ENCODE peak calls at places on chromosomes 11 and 22, in six cellular contexts. H is C1 segment of cervical spinal cord, X is RPMI7951, L is DMS79 treated with DMSO at 0.1 percent for 48 hours, Z is hepatocyte, B is fibroblast of pulmonary artery. I is an unnamed sample.

GRCh38 chr11:77190331-77191075 is 62.5 kb downstream of the MYO7A start:
- DNase-seq in H (no peak), X (no peak), L (no peak), Z (no peak), B (no peak), I (no peak)

GRCh38 chr22:20245577-20246367 is 22.3 kb downstream of the RTN4R start:
- DNase-seq in H (no peak), X (no peak), L (no peak), Z (no peak), B (no peak), I (no peak)

GRCh38 chr11:130125638-130126037 is 33.9 kb upstream of the ST14 start:
- DNase-seq in H (no peak), X (no peak), L (no peak), Z (no peak), B (no peak), I (no peak)

GRCh38 chr11:19560156-19560555 is 152.5 kb upstream of the NAV2 start:
- DNase-seq in H (no peak), X (no peak), L (no peak), Z (no peak), B (no peak), I (no peak)

GRCh38 chr22:17749605-17750395 is 24.5 kb downstream of the BID start:
- DNase-seq in H (no peak), X (no peak), L (no peak), Z (no peak), B (no peak), I (no peak)

GRCh38 chr11:64971421-64972233 is at the start of gene MAJIN:
- DNase-seq in H (peak), X (peak), L (no peak), Z (peak), B (peak), I (peak)

GRCh38 chr11:5631969-5632635 is 7.3 kb downstream of the TRIM34 start:
- DNase-seq in H (no peak), X (no peak), L (no peak), Z (no peak), B (no peak), I (no peak)

GRCh38 chr11:2097356-2097997 is 41.7 kb downstream of the IGF2 start:
- DNase-seq in H (no peak), X (peak), L (no peak), Z (peak), B (peak), I (no peak)

GRCh38 chr11:1202154-1202775 is 20.6 kb upstream of the MUC5B start:
- DNase-seq in H (no peak), X (no peak), L (no peak), Z (no peak), B (no peak), I (no peak)

GRCh38 chr11:65911682-65912568 is 6.9 kb downstream of the C11orf68 start:
- DNase-seq in H (no peak), X (peak), L (peak), Z (peak), B (peak), I (no peak)

GRCh38 chr11:69475866-69476714 is 5.4 kb upstream of the LINC01488 start:
- DNase-seq in H (no peak), X (no peak), L (no peak), Z (no peak), B (no peak), I (no peak)

GRCh38 chr11:87097582-87097981 is 59.8 kb downstream of the TMEM135 start:
- DNase-seq in H (no peak), X (peak), L (no peak), Z (peak), B (peak), I (no peak)

GRCh38 chr11:72727521-72727920 is 24.7 kb downstream of the ARAP1 start:
- DNase-seq in H (no peak), X (no peak), L (no peak), Z (no peak), B (no peak), I (no peak)

GRCh38 chr11:60924110-60924905 is at the start of gene TMEM132A:
- DNase-seq in H (peak), X (peak), L (peak), Z (peak), B (peak), I (no peak)

GRCh38 chr11:22510741-22511140 is 114.9 kb downstream of the FANCF start:
- DNase-seq in H (no peak), X (no peak), L (no peak), Z (no peak), B (peak), I (no peak)

I was measured in activated naive CD8-positive, alpha-beta T cell treated with anti-CD3 and anti-CD28 coated beads, Interleukin-2, amount 50 U/mL, for 16 hours.